ENCODE peak calls at places on chromosomes 5 and 9, in five cellular contexts. K is type B pancreatic cell, O is hippocampal formation, L is substantia nigra, M is Right ventricle myocardium superior. J is an unnamed sample.

GRCh38 chr5:102536323-102536928 is 37.6 kb upstream of the SLCO6A1 start:
- DNase-seq in O (peak; percentile 43), K (no peak), M (no peak), L (no peak), J (no peak)

GRCh38 chr5:137265457-137265856 is 233.7 kb downstream of the SPOCK1 start:
- DNase-seq in O (no peak), L (no peak), K (no peak), M (no peak), J (no peak)

GRCh38 chr9:30771278-30771677 is 1613.2 kb upstream of the ACO1 start:
- DNase-seq in O (no peak), L (no peak), M (no peak), K (no peak), J (no peak)

GRCh38 chr9:37486616-37487544 is 1.1 kb downstream of the POLR1E start:
- DNase-seq in M (peak; percentile 58), O (peak; percentile 52), K (peak; percentile 24), L (no peak), J (no peak)

GRCh38 chr5:43729846-43730478 is 127.0 kb downstream of the NNT start:
- DNase-seq in O (peak; percentile 50), M (no peak), L (no peak), K (no peak), J (no peak)

GRCh38 chr9:36037580-36038169 is 962 bp downstream of the RECK start:
- DNase-seq in O (peak; percentile 47), M (no peak), L (no peak), K (no peak), J (no peak)

GRCh38 chr9:88678008-88678407 is 143.0 kb downstream of the NXNL2 start:
- DNase-seq in O (no peak), K (no peak), L (no peak), M (no peak), J (no peak)

GRCh38 chr9:137650259-137650658 is 31.5 kb downstream of the EHMT1 start:
- DNase-seq in O (no peak), M (no peak), L (no peak), K (no peak), J (no peak)

GRCh38 chr9:97660847-97661246 is 27.2 kb downstream of the NCBP1 start:
- DNase-seq in M (no peak), O (no peak), K (no peak), L (no peak), J (no peak)